ENCODE peak calls at places on chromosomes 16 and 17, in five cellular contexts. One of them, this sample, is unnamed.

GRCh38 chr16:66390346-66391108 is 24.0 kb downstream of the CDH5 start:
- DNase-seq in IMR-90: no peak
- DNase-seq in neuronal stem cell: no peak
- DNase-seq in mesenchymal stem cell: no peak
- DNase-seq in trophoblast cell: no peak
- DNase-seq in this sample: peak

GRCh38 chr16:4323845-4324478 is 8.1 kb downstream of the GLIS2 start:
- DNase-seq in IMR-90: peak
- DNase-seq in neuronal stem cell: no peak
- DNase-seq in mesenchymal stem cell: peak
- DNase-seq in trophoblast cell: no peak
- DNase-seq in this sample: peak

GRCh38 chr16:31016018-31016417 is 5.6 kb upstream of the STX1B start:
- DNase-seq in IMR-90: no peak
- DNase-seq in neuronal stem cell: no peak
- DNase-seq in mesenchymal stem cell: no peak
- DNase-seq in trophoblast cell: no peak
- DNase-seq in this sample: no peak

GRCh38 chr17:37299257-37299985 is 76.4 kb upstream of the C17orf78 start:
- DNase-seq in IMR-90: no peak
- DNase-seq in neuronal stem cell: peak
- DNase-seq in mesenchymal stem cell: peak
- DNase-seq in trophoblast cell: no peak
- DNase-seq in this sample: no peak

GRCh38 chr16:10688291-10688690 is 6.4 kb downstream of the TEKT5 start:
- DNase-seq in IMR-90: no peak
- DNase-seq in neuronal stem cell: no peak
- DNase-seq in mesenchymal stem cell: no peak
- DNase-seq in trophoblast cell: peak
- DNase-seq in this sample: no peak

GRCh38 chr16:23317266-23317661 is 15.2 kb downstream of the SCNN1B start:
- DNase-seq in IMR-90: no peak
- DNase-seq in neuronal stem cell: no peak
- DNase-seq in mesenchymal stem cell: no peak
- DNase-seq in trophoblast cell: no peak
- DNase-seq in this sample: no peak

GRCh38 chr16:86294535-86294934 is 215.8 kb upstream of the FOXF1 start:
- DNase-seq in IMR-90: peak
- DNase-seq in neuronal stem cell: no peak
- DNase-seq in mesenchymal stem cell: peak
- DNase-seq in trophoblast cell: no peak
- DNase-seq in this sample: no peak

GRCh38 chr16:26396511-26397235 is 670.1 kb upstream of the C16orf82 start:
- DNase-seq in IMR-90: no peak
- DNase-seq in neuronal stem cell: no peak
- DNase-seq in mesenchymal stem cell: no peak
- DNase-seq in trophoblast cell: no peak
- DNase-seq in this sample: no peak

GRCh38 chr17:560379-560935 is 154.2 kb downstream of the VPS53 start:
- DNase-seq in IMR-90: peak
- DNase-seq in neuronal stem cell: no peak
- DNase-seq in mesenchymal stem cell: peak
- DNase-seq in trophoblast cell: no peak
- DNase-seq in this sample: no peak

GRCh38 chr17:19672009-19672837 is 23.7 kb downstream of the ALDH3A2 start:
- DNase-seq in IMR-90: peak
- DNase-seq in neuronal stem cell: no peak
- DNase-seq in mesenchymal stem cell: no peak
- DNase-seq in trophoblast cell: no peak
- DNase-seq in this sample: no peak

GRCh38 chr17:3828151-3828851 is 17.7 kb downstream of the NCBP3 start:
- DNase-seq in IMR-90: peak
- DNase-seq in neuronal stem cell: no peak
- DNase-seq in mesenchymal stem cell: peak
- DNase-seq in trophoblast cell: no peak
- DNase-seq in this sample: no peak

GRCh38 chr17:65559802-65560627 is 1.4 kb downstream of the AXIN2 start:
- DNase-seq in IMR-90: no peak
- DNase-seq in neuronal stem cell: no peak
- DNase-seq in mesenchymal stem cell: no peak
- DNase-seq in trophoblast cell: no peak
- DNase-seq in this sample: peak

GRCh38 chr17:30000001-30000754 is 58.7 kb downstream of the EFCAB5 start:
- DNase-seq in IMR-90: no peak
- DNase-seq in neuronal stem cell: no peak
- DNase-seq in mesenchymal stem cell: no peak
- DNase-seq in trophoblast cell: no peak
- DNase-seq in this sample: no peak

GRCh38 chr16:56332464-56333079 is 92.8 kb downstream of the AMFR start:
- DNase-seq in IMR-90: peak
- DNase-seq in neuronal stem cell: no peak
- DNase-seq in mesenchymal stem cell: peak
- DNase-seq in trophoblast cell: peak
- DNase-seq in this sample: peak

GRCh38 chr17:47170710-47171109 is 18.4 kb downstream of the CDC27 start:
- DNase-seq in IMR-90: no peak
- DNase-seq in neuronal stem cell: no peak
- DNase-seq in mesenchymal stem cell: no peak
- DNase-seq in trophoblast cell: no peak
- DNase-seq in this sample: no peak

GRCh38 chr16:67528870-67529638 is 425 bp downstream of the RIPOR1 start:
- DNase-seq in IMR-90: peak
- DNase-seq in neuronal stem cell: no peak
- DNase-seq in mesenchymal stem cell: peak
- DNase-seq in trophoblast cell: peak
- DNase-seq in this sample: no peak

GRCh38 chr16:82843606-82844271 is 217.0 kb downstream of the CDH13 start:
- DNase-seq in IMR-90: no peak
- DNase-seq in neuronal stem cell: no peak
- DNase-seq in mesenchymal stem cell: no peak
- DNase-seq in trophoblast cell: no peak
- DNase-seq in this sample: no peak

GRCh38 chr17:43169561-43170139 is 1.4 kb upstream of the NBR1 start:
- DNase-seq in IMR-90: peak
- DNase-seq in neuronal stem cell: peak
- DNase-seq in mesenchymal stem cell: peak
- DNase-seq in trophoblast cell: no peak
- DNase-seq in this sample: peak

GRCh38 chr17:52157603-52158449 is 688 bp downstream of the CA10 start:
- DNase-seq in IMR-90: no peak
- DNase-seq in neuronal stem cell: peak
- DNase-seq in mesenchymal stem cell: no peak
- DNase-seq in trophoblast cell: no peak
- DNase-seq in this sample: peak

GRCh38 chr17:74769856-74770497 is 6.2 kb downstream of the NAT9 start:
- DNase-seq in IMR-90: no peak
- DNase-seq in neuronal stem cell: no peak
- DNase-seq in mesenchymal stem cell: no peak
- DNase-seq in trophoblast cell: no peak
- DNase-seq in this sample: no peak

GRCh38 chr17:40331743-40332641 is 23.0 kb downstream of the RARA start:
- DNase-seq in IMR-90: no peak
- DNase-seq in neuronal stem cell: no peak
- DNase-seq in mesenchymal stem cell: no peak
- DNase-seq in trophoblast cell: no peak
- DNase-seq in this sample: no peak

GRCh38 chr17:6485646-6486412 is 41.6 kb downstream of the PIMREG start:
- DNase-seq in IMR-90: no peak
- DNase-seq in neuronal stem cell: no peak
- DNase-seq in mesenchymal stem cell: no peak
- DNase-seq in trophoblast cell: no peak
- DNase-seq in this sample: no peak

GRCh38 chr16:88650749-88651275 is at the start of gene CYBA:
- DNase-seq in IMR-90: peak
- DNase-seq in neuronal stem cell: peak
- DNase-seq in mesenchymal stem cell: peak
- DNase-seq in trophoblast cell: peak
- DNase-seq in this sample: peak

GRCh38 chr17:63946440-63947363 is 14.6 kb upstream of the CD79B start:
- DNase-seq in IMR-90: peak
- DNase-seq in neuronal stem cell: peak
- DNase-seq in mesenchymal stem cell: peak
- DNase-seq in trophoblast cell: no peak
- DNase-seq in this sample: peak

DNA sequence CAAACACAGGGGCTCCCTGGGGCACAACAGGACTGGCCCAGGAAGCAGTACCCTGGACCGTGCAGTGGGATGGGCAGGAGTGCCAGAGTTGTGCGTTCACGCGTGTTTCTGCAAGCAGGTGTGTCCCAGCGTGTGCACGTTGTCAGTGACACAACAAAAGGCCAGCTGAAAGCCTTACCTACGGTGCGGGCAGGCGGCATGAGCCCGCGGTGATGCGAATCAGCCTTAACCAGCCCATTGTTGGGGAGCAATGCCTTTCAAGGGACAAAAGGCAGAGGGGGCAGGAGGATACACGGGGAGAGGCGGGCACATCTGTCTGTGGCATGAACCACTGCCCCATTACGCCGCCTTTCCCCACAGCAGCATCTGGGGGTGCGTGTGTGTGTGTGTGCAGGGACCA is 158.3 kb downstream of the ZNF423 start:
- DNase-seq in IMR-90: no peak
- DNase-seq in neuronal stem cell: no peak
- DNase-seq in mesenchymal stem cell: no peak
- DNase-seq in trophoblast cell: no peak
- DNase-seq in this sample: no peak
- H3K4me2 ChIP-seq in IMR-90: no peak
- H3K4me2 ChIP-seq in neuronal stem cell: no peak
- H3K4me2 ChIP-seq in mesenchymal stem cell: no peak
- H3K4me2 ChIP-seq in trophoblast cell: no peak
- H3K4me2 ChIP-seq in this sample: no peak

DNA sequence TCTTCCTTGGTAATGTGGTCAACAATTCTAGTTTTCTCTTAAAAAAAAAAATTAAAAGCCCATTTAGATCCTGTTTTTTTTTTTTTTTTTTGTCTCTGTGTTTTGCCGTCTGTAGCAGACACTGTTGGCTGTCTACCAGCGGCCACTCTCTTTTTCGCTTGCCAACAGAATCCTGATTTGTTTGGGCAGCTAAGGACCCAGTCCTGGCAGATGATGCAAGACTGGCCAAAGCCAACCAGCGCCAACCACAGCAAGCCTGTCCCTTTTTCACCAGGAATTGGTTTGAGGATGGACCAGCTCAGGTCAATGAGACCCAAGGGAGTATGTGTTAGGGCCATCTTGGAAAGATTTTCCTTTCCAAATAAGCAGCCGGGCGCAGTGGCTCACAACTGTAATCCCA is 28.2 kb downstream of the ST3GAL2 start:
- DNase-seq in IMR-90: no peak
- DNase-seq in neuronal stem cell: no peak
- DNase-seq in mesenchymal stem cell: no peak
- DNase-seq in trophoblast cell: no peak
- DNase-seq in this sample: no peak
- H2AK5ac ChIP-seq in IMR-90: no peak
- H2AK5ac ChIP-seq in neuronal stem cell: no peak
- H2AK5ac ChIP-seq in mesenchymal stem cell: no peak
- H2AK5ac ChIP-seq in trophoblast cell: no peak
- H2AK5ac ChIP-seq in this sample: no peak

GRCh38 chr17:58666858-58667267 is 25.0 kb downstream of the TEX14 start:
- DNase-seq in IMR-90: peak
- DNase-seq in neuronal stem cell: no peak
- DNase-seq in mesenchymal stem cell: no peak
- DNase-seq in trophoblast cell: peak
- DNase-seq in this sample: peak
- H3K4me2 ChIP-seq in IMR-90: peak
- H3K4me2 ChIP-seq in neuronal stem cell: no peak
- H3K4me2 ChIP-seq in mesenchymal stem cell: no peak
- H3K4me2 ChIP-seq in trophoblast cell: no peak
- H3K4me2 ChIP-seq in this sample: no peak

GRCh38 chr17:82291582-82292250 is 18.2 kb upstream of the CSNK1D start:
- DNase-seq in IMR-90: no peak
- DNase-seq in neuronal stem cell: no peak
- DNase-seq in mesenchymal stem cell: no peak
- DNase-seq in trophoblast cell: no peak
- DNase-seq in this sample: no peak
- H2AK5ac ChIP-seq in IMR-90: peak
- H2AK5ac ChIP-seq in neuronal stem cell: peak
- H2AK5ac ChIP-seq in mesenchymal stem cell: no peak
- H2AK5ac ChIP-seq in trophoblast cell: no peak
- H2AK5ac ChIP-seq in this sample: no peak